ENCODE peak calls at places on chromosomes 4 and X, in four cellular contexts. P, Q, G and L are unnamed samples.

GRCh38 chr4:7390906-7391636 is 43.7 kb downstream of the PSAPL1 start:
- DNase-seq in P (no peak), Q (no peak), G (no peak), L (no peak)

GRCh38 chr4:4555916-4556315 is 14.1 kb upstream of the STX18 start:
- DNase-seq in P (no peak), Q (no peak), G (peak; percentile 80), L (no peak)

GRCh38 chrX:45353462-45353861 is 152.8 kb upstream of the DIPK2B start:
- DNase-seq in P (no peak), Q (no peak), G (peak; percentile 19), L (no peak)

GRCh38 chrX:15382809-15383208 is 1.4 kb downstream of the VEGFD start:
- DNase-seq in P (no peak), Q (no peak), G (no peak), L (peak; percentile 32)

GRCh38 chr4:141057582-141057981 is 75.7 kb downstream of the RNF150 start:
- DNase-seq in P (no peak), Q (no peak), G (no peak), L (no peak)

GRCh38 chrX:11438380-11438723 is 145.1 kb downstream of the AMELX start:
- DNase-seq in P (no peak), Q (no peak), G (no peak), L (no peak)

GRCh38 chrX:118536204-118536603 is 40.6 kb downstream of the DOCK11 start:
- DNase-seq in P (no peak), Q (no peak), G (no peak), L (no peak)

GRCh38 chr4:52925531-52925968 is 63.4 kb downstream of the RASL11B start:
- DNase-seq in P (no peak), Q (no peak), G (peak; percentile 52), L (peak; percentile 55)

GRCh38 chr4:7924570-7924969 is 15.1 kb downstream of the AFAP1 start:
- DNase-seq in P (no peak), Q (no peak), G (no peak), L (no peak)

GRCh38 chrX:9905288-9905687 is 61.9 kb upstream of the CLDN34 start:
- DNase-seq in P (no peak), Q (no peak), G (peak; percentile 69), L (no peak)

GRCh38 chr4:181753189-181753588 is 490.0 kb upstream of the TENM3 start:
- DNase-seq in P (no peak), Q (no peak), G (no peak), L (peak; percentile 24)

GRCh38 chrX:13272426-13272825 is 47.4 kb downstream of the ATXN3L start:
- DNase-seq in P (no peak), Q (no peak), G (no peak), L (no peak)

GRCh38 chrX:29431895-29432294 is 783.5 kb upstream of the MAGEB2 start:
- DNase-seq in P (no peak), Q (no peak), G (no peak), L (no peak)

GRCh38 chr4:153850525-153851280 is 61.8 kb upstream of the SFRP2 start:
- DNase-seq in P (no peak), Q (no peak), G (no peak), L (peak; percentile 13)

GRCh38 chr4:94038195-94038594 is 169.5 kb upstream of the SMARCAD1 start:
- DNase-seq in P (no peak), Q (no peak), G (no peak), L (peak; percentile 94)

GRCh38 chr4:138390286-138390685 is 148.1 kb upstream of the SLC7A11 start:
- DNase-seq in P (no peak), Q (no peak), G (peak; percentile 23), L (no peak)

GRCh38 chr4:69167300-69167699 is 47.2 kb downstream of the UGT2B11 start:
- DNase-seq in P (no peak), Q (no peak), G (no peak), L (no peak)

GRCh38 chrX:30876367-30876766 is 12.7 kb downstream of the TAB3 start:
- DNase-seq in P (no peak), Q (no peak), G (no peak), L (no peak)

GRCh38 chrX:153647461-153648357 is 706 bp downstream of the DUSP9 start:
- DNase-seq in P (no peak), Q (no peak), G (no peak), L (no peak)

GRCh38 chr4:5887361-5888221 is 5.3 kb downstream of the CRMP1 start:
- DNase-seq in P (no peak), Q (no peak), G (no peak), L (peak; percentile 50)

GRCh38 chr4:30903493-30903892 is 183.3 kb downstream of the PCDH7 start:
- DNase-seq in P (no peak), Q (no peak), G (peak; percentile 33), L (no peak)

GRCh38 chr4:113760094-113760851 is 1.3 kb downstream of the CAMK2D start:
- DNase-seq in P (peak; percentile 9), Q (peak; percentile 37), G (peak; percentile 66), L (peak; percentile 28)

GRCh38 chr4:186058980-186059316 is 10.0 kb upstream of the TLR3 start:
- DNase-seq in P (no peak), Q (no peak), G (no peak), L (no peak)

GRCh38 chr4:82758701-82759685 is 39.6 kb downstream of the SCD5 start:
- DNase-seq in P (no peak), Q (no peak), G (no peak), L (no peak)

GRCh38 chrX:10158279-10158939 is 1.6 kb downstream of the CLCN4 start:
- DNase-seq in P (no peak), Q (no peak), G (no peak), L (peak; percentile 37)

GRCh38 chr4:39786838-39787237 is 88.9 kb downstream of the UBE2K start:
- DNase-seq in P (peak; percentile 6), Q (no peak), G (no peak), L (no peak)

GRCh38 chrX:32448320-32448719 is 763.0 kb downstream of the DMD start:
- DNase-seq in P (peak; percentile 47), Q (no peak), G (peak; percentile 0), L (no peak)

GRCh38 chr4:152221816-152222516 is 313.9 kb downstream of the FBXW7 start:
- DNase-seq in P (no peak), Q (no peak), G (no peak), L (no peak)